ENCODE peak calls at places on chromosomes 7 and 10, in seven cellular contexts. M, A, Z, C, R, S and H are unnamed samples.

GRCh38 chr10:18528292-18528691 is 123.1 kb downstream of the NSUN6 start:
- DNase-seq in M (no peak), A (no peak), Z (no peak), C (no peak), R (no peak), S (no peak), H (no peak)

GRCh38 chr10:70227548-70228320 is 5.5 kb downstream of the PPA1 start:
- DNase-seq in M (no peak), A (no peak), Z (no peak), C (no peak), R (no peak), S (no peak), H (no peak)

GRCh38 chr7:111753968-111754367 is 191.7 kb upstream of the IMMP2L start:
- DNase-seq in M (no peak), A (no peak), Z (no peak), C (no peak), R (no peak), S (peak), H (no peak)

GRCh38 chr7:15783971-15784693 is 97.6 kb upstream of the MEOX2 start:
- DNase-seq in M (no peak), A (no peak), Z (no peak), C (no peak), R (no peak), S (peak), H (no peak)

GRCh38 chr7:930975-931758 is 23.3 kb downstream of the ADAP1 start:
- DNase-seq in M (no peak), A (no peak), Z (no peak), C (no peak), R (no peak), S (no peak), H (no peak)

GRCh38 chr7:127715901-127716300 is 63.9 kb downstream of the SND1 start:
- DNase-seq in M (peak), A (no peak), Z (no peak), C (no peak), R (no peak), S (no peak), H (no peak)

GRCh38 chr7:102413611-102414010 is 17.4 kb downstream of the PRKRIP1 start:
- DNase-seq in M (no peak), A (no peak), Z (no peak), C (no peak), R (no peak), S (no peak), H (no peak)

GRCh38 chr7:120933475-120933874 is 17.1 kb upstream of the ING3 start:
- DNase-seq in M (no peak), A (no peak), Z (no peak), C (no peak), R (no peak), S (no peak), H (no peak)

GRCh38 chr10:71728218-71728737 is 8.7 kb upstream of the C10orf105 start:
- DNase-seq in M (no peak), A (no peak), Z (no peak), C (no peak), R (no peak), S (no peak), H (no peak)

GRCh38 chr10:106424076-106424475 is 740.4 kb downstream of the SORCS1 start:
- DNase-seq in M (peak), A (no peak), Z (no peak), C (no peak), R (no peak), S (no peak), H (no peak)

GRCh38 chr10:110881905-110882304 is 10.2 kb downstream of the PDCD4 start:
- DNase-seq in M (no peak), A (no peak), Z (no peak), C (no peak), R (no peak), S (no peak), H (no peak)

GRCh38 chr7:55534262-55534915 is 37.9 kb downstream of the VOPP1 start:
- DNase-seq in M (no peak), A (peak), Z (no peak), C (peak), R (no peak), S (peak), H (peak)

GRCh38 chr10:88064608-88065383 is 201.4 kb downstream of the PTEN start:
- DNase-seq in M (peak), A (no peak), Z (no peak), C (no peak), R (peak), S (no peak), H (no peak)

GRCh38 chr7:73606801-73607691 is 17.3 kb downstream of the MLXIPL start:
- DNase-seq in M (no peak), A (peak), Z (peak), C (peak), R (peak), S (peak), H (peak)

GRCh38 chr10:13709931-13710690 is 123.3 kb downstream of the PRPF18 start:
- DNase-seq in M (no peak), A (no peak), Z (no peak), C (no peak), R (peak), S (no peak), H (no peak)